ENCODE peak calls at places on chromosomes 5 and 9, in four cellular contexts. D is AG04450, S is right atrium auricular region, T is adrenal gland. N is an unnamed sample.

GRCh38 chr9:121942866-121943265 is 150.2 kb downstream of the TTLL11 start:
- DNase-seq in D (no peak), S (no peak), T (no peak), N (no peak)

GRCh38 chr5:16457451-16457850 is 8.1 kb downstream of the ZNF622 start:
- DNase-seq in D (no peak), S (no peak), T (no peak), N (no peak)

GRCh38 chr5:42858709-42859108 is 47.0 kb upstream of the SELENOP start:
- DNase-seq in D (no peak), S (no peak), T (no peak), N (no peak)

GRCh38 chr9:18359335-18359734 is 114.6 kb upstream of the ADAMTSL1 start:
- DNase-seq in D (no peak), S (no peak), T (no peak), N (no peak)

GRCh38 chr5:55160493-55161209 is 680 bp downstream of the GPX8 start:
- DNase-seq in D (peak), S (peak), T (peak), N (peak)

GRCh38 chr9:114272739-114273431 is 50.0 kb upstream of the ORM1 start:
- DNase-seq in D (no peak), S (no peak), T (no peak), N (peak)

GRCh38 chr5:72463499-72464052 is 43.6 kb downstream of the ZNF366 start:
- DNase-seq in D (no peak), S (no peak), T (no peak), N (peak)

GRCh38 chr5:56310711-56311204 is 77.6 kb upstream of the ANKRD55 start:
- DNase-seq in D (no peak), S (no peak), T (no peak), N (no peak)

GRCh38 chr9:116717150-116717549 is 30.0 kb downstream of the TRIM32 start:
- DNase-seq in D (no peak), S (no peak), T (no peak), N (no peak)

GRCh38 chr5:1877434-1878049 is 5.2 kb downstream of the IRX4 start:
- DNase-seq in D (no peak), S (no peak), T (no peak), N (no peak)

GRCh38 chr9:70600479-70600878 is 186.0 kb upstream of the KLF9 start:
- DNase-seq in D (peak), S (peak), T (no peak), N (no peak)

GRCh38 chr5:170503970-170504525 is at the start of gene KCNIP1:
- DNase-seq in D (no peak), S (no peak), T (peak), N (no peak)

GRCh38 chr5:53917095-53917494 is 356.7 kb downstream of the NDUFS4 start:
- DNase-seq in D (no peak), S (no peak), T (no peak), N (peak)

GRCh38 chr9:111661802-111662491 is 542 bp downstream of the GNG10 start:
- DNase-seq in D (no peak), S (no peak), T (peak), N (no peak)

GRCh38 chr5:65190328-65191053 is 291.2 kb downstream of the ADAMTS6 start:
- DNase-seq in D (peak), S (no peak), T (no peak), N (peak)

GRCh38 chr5:83701886-83702285 is 18.8 kb downstream of the HAPLN1 start:
- DNase-seq in D (no peak), S (no peak), T (no peak), N (peak)

GRCh38 chr9:130041648-130042405 is 1.2 kb downstream of the FNBP1 start:
- DNase-seq in D (no peak), S (no peak), T (no peak), N (no peak)

GRCh38 chr5:72812483-72812882 is 4.0 kb upstream of the TNPO1 start:
- DNase-seq in D (no peak), S (no peak), T (no peak), N (no peak)

GRCh38 chr9:106284300-106284699 is 578.7 kb upstream of the ZNF462 start:
- DNase-seq in D (no peak), S (no peak), T (no peak), N (no peak)

GRCh38 chr9:106288689-106289088 is 574.3 kb upstream of the ZNF462 start:
- DNase-seq in D (no peak), S (no peak), T (no peak), N (no peak)

GRCh38 chr9:106286249-106286648 is 576.7 kb upstream of the ZNF462 start:
- DNase-seq in D (no peak), S (no peak), T (no peak), N (no peak)

GRCh38 chr9:106287108-106287631 is 575.8 kb upstream of the ZNF462 start:
- DNase-seq in D (no peak), S (no peak), T (peak), N (no peak)
- H3K27ac ChIP-seq in D (no peak), S (no peak), T (peak), N (no peak)

DNA sequence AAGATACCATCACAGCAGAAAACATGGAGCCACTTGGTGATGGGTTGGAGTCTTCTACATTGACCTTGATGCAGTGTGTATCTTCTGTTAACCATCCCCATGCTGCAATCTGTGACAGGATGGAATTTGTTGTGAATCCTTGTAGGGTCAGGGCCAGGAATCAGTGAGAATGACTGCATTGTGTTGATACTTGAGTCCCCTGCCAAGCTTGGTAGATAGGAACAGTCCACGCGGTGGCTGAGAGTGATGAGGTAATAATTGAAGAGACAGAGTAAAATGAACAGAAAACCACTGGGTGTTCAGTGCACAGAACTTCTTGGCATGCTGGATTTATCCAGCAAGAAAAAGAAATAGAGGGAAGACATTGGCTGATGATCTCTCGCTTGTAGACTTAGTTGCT is 217.5 kb downstream of the MAN2A1 start:
- DNase-seq in D (no peak), S (no peak), T (no peak), N (no peak)
- H3K27ac ChIP-seq in D (no peak), S (peak), T (no peak), N (no peak)

GRCh38 chr9:82382887-82383616 is 394.5 kb downstream of the SPATA31D1 start:
- DNase-seq in D (no peak), S (no peak), T (no peak), N (no peak)
- H3K27ac ChIP-seq in D (no peak), S (no peak), T (no peak), N (no peak)

GRCh38 chr9:137702615-137703379 is 84.0 kb downstream of the EHMT1 start:
- DNase-seq in D (no peak), S (no peak), T (no peak), N (no peak)

GRCh38 chr9:137703842-137704508 is 85.2 kb downstream of the EHMT1 start:
- DNase-seq in D (no peak), S (no peak), T (no peak), N (no peak)

GRCh38 chr9:137697832-137698231 is 79.0 kb downstream of the EHMT1 start:
- DNase-seq in D (no peak), S (no peak), T (no peak), N (no peak)

GRCh38 chr9:137697193-137697592 is 78.4 kb downstream of the EHMT1 start:
- DNase-seq in D (no peak), S (no peak), T (no peak), N (no peak)

DNA sequence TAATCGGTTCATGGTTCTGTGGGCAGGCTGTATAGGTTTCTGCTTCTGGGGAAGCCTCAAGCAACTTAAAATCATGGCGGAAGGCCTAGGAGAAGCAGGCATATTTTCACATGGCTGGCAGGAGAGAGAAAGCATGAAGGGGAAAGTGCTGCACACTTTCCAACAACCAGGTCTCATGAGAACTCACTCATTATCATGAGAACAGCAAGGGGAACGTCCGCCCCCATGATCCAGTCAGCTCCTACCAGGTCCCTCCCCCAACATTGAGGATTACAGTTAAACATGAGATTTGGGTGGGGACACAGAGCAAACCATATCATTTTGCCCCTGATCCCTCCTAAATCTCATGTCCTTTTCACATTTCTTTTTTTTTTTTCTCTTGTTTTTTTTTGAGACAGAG is 82.1 kb downstream of the EHMT1 start:
- DNase-seq in D (no peak), S (no peak), T (no peak), N (no peak)
- H3K27ac ChIP-seq in D (no peak), S (no peak), T (no peak), N (no peak)

GRCh38 chr5:9838906-9839305 is 208.8 kb upstream of the TAS2R1 start:
- DNase-seq in D (no peak), S (no peak), T (no peak), N (no peak)

GRCh38 chr5:9833871-9834270 is 203.7 kb upstream of the TAS2R1 start:
- DNase-seq in D (no peak), S (no peak), T (no peak), N (no peak)

GRCh38 chr5:9832921-9833320 is 202.8 kb upstream of the TAS2R1 start:
- DNase-seq in D (no peak), S (no peak), T (no peak), N (no peak)

GRCh38 chr5:9831823-9832222 is 201.7 kb upstream of the TAS2R1 start:
- DNase-seq in D (no peak), S (no peak), T (no peak), N (no peak)

DNA sequence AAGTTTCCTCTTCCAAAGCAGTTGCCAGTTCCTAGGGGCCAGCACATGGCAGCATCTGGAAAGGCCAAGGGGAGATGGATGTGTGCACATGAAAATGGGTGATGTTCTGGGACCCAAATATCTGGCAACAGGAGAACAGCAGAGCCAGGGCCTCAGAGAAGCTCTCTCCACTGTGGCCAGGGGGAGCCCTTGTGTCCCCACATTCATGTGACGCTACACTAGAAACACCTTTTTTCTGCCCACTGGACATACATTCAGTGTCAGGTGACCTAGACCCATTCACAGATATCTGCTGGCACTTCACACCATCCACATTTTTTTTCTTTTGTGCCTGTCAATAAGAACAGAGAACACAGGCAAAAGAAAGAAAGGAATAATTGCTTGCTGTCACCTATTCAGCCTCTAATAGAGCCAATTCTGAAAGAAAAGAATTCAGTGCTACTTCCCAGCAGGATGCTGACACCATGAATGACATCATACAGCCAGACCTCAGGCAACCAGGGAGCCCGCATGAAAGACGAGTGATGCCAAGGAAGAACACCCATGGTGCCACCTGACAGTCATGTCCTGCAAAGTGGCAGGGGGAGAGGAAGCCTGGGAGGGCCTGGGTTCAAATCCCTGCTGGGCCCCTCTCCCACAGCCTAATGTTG is 205.1 kb upstream of the TAS2R1 start:
- DNase-seq in D (no peak), S (no peak), T (no peak), N (no peak)
- H3K27ac ChIP-seq in D (no peak), S (no peak), T (no peak), N (no peak)

GRCh38 chr5:138103321-138103637 is 19.4 kb downstream of the WNT8A start:
- DNase-seq in D (no peak), S (no peak), T (no peak), N (no peak)
- H3K27ac ChIP-seq in D (no peak), S (no peak), T (no peak), N (no peak)

N was measured in foreskin keratinocyte.